ENCODE peak calls at places on chromosomes 16 and 17, in four cellular contexts. One of them, this sample, is unnamed.

GRCh38 chr16:17070882-17071592 is 399.7 kb downstream of the XYLT1 start:
- DNase-seq in right lobe of liver: no peak
- DNase-seq in neural progenitor cell: peak; percentile 57
- DNase-seq in HFF-Myc: no peak
- DNase-seq in this sample: no peak

GRCh38 chr16:90048737-90049330 is 28.3 kb downstream of the PRDM7 start:
- DNase-seq in right lobe of liver: no peak
- DNase-seq in neural progenitor cell: no peak
- DNase-seq in HFF-Myc: no peak
- DNase-seq in this sample: no peak

GRCh38 chr17:17809527-17810373 is 27.0 kb downstream of the SREBF1 start:
- DNase-seq in right lobe of liver: peak; percentile 73
- DNase-seq in neural progenitor cell: peak; percentile 90
- DNase-seq in HFF-Myc: no peak
- DNase-seq in this sample: no peak

GRCh38 chr17:74139120-74139519 is 64.4 kb upstream of the RPL38 start:
- DNase-seq in right lobe of liver: no peak
- DNase-seq in neural progenitor cell: no peak
- DNase-seq in HFF-Myc: no peak
- DNase-seq in this sample: no peak

GRCh38 chr17:37489197-37490001 is at the start of gene DUSP14:
- DNase-seq in right lobe of liver: peak; percentile 87
- DNase-seq in neural progenitor cell: peak; percentile 94
- DNase-seq in HFF-Myc: no peak
- DNase-seq in this sample: peak; percentile 82

GRCh38 chr16:57178793-57179212 is 7.0 kb downstream of the PSME3IP1 start:
- DNase-seq in right lobe of liver: no peak
- DNase-seq in neural progenitor cell: peak; percentile 54
- DNase-seq in HFF-Myc: no peak
- DNase-seq in this sample: no peak

GRCh38 chr16:74605332-74605731 is 1.6 kb downstream of the GLG1 start:
- DNase-seq in right lobe of liver: no peak
- DNase-seq in neural progenitor cell: no peak
- DNase-seq in HFF-Myc: no peak
- DNase-seq in this sample: no peak

GRCh38 chr16:57906385-57907316 is 64.3 kb downstream of the CNGB1 start:
- DNase-seq in right lobe of liver: no peak
- DNase-seq in neural progenitor cell: peak; percentile 62
- DNase-seq in HFF-Myc: no peak
- DNase-seq in this sample: no peak

GRCh38 chr16:27245276-27246231 is 23.0 kb downstream of the NSMCE1 start:
- DNase-seq in right lobe of liver: peak; percentile 33
- DNase-seq in neural progenitor cell: no peak
- DNase-seq in HFF-Myc: no peak
- DNase-seq in this sample: no peak

GRCh38 chr17:54919456-54919855 is 18.8 kb downstream of the TOM1L1 start:
- DNase-seq in right lobe of liver: no peak
- DNase-seq in neural progenitor cell: no peak
- DNase-seq in HFF-Myc: no peak
- DNase-seq in this sample: no peak

GRCh38 chr16:3214904-3215600 is 19.9 kb downstream of the ZNF200 start:
- DNase-seq in right lobe of liver: no peak
- DNase-seq in neural progenitor cell: no peak
- DNase-seq in HFF-Myc: no peak
- DNase-seq in this sample: no peak

GRCh38 chr16:1887711-1888354 is 15.9 kb upstream of the MEIOB start:
- DNase-seq in right lobe of liver: no peak
- DNase-seq in neural progenitor cell: no peak
- DNase-seq in HFF-Myc: no peak
- DNase-seq in this sample: peak; percentile 18

GRCh38 chr16:67647111-67647651 is 2.2 kb downstream of the CARMIL2 start:
- DNase-seq in right lobe of liver: no peak
- DNase-seq in neural progenitor cell: no peak
- DNase-seq in HFF-Myc: no peak
- DNase-seq in this sample: no peak

GRCh38 chr17:80254396-80255241 is 6.0 kb upstream of the RNF213 start:
- DNase-seq in right lobe of liver: no peak
- DNase-seq in neural progenitor cell: no peak
- DNase-seq in HFF-Myc: peak; percentile 63
- DNase-seq in this sample: peak; percentile 60

GRCh38 chr17:79005063-79005861 is 4.3 kb downstream of the CANT1 start:
- DNase-seq in right lobe of liver: peak; percentile 39
- DNase-seq in neural progenitor cell: no peak
- DNase-seq in HFF-Myc: no peak
- DNase-seq in this sample: peak; percentile 69

GRCh38 chr16:79286646-79287423 is 313.7 kb downstream of the MAF start:
- DNase-seq in right lobe of liver: peak; percentile 53
- DNase-seq in neural progenitor cell: peak; percentile 23
- DNase-seq in HFF-Myc: no peak
- DNase-seq in this sample: peak; percentile 69

GRCh38 chr17:18181358-18181757 is 2.3 kb upstream of the ALKBH5 start:
- DNase-seq in right lobe of liver: no peak
- DNase-seq in neural progenitor cell: no peak
- DNase-seq in HFF-Myc: no peak
- DNase-seq in this sample: no peak

GRCh38 chr16:69513180-69513966 is 52.4 kb upstream of the NFAT5 start:
- DNase-seq in right lobe of liver: no peak
- DNase-seq in neural progenitor cell: no peak
- DNase-seq in HFF-Myc: peak; percentile 38
- DNase-seq in this sample: no peak

GRCh38 chr16:85350973-85351372 is 238.7 kb upstream of the CIBAR2 start:
- DNase-seq in right lobe of liver: peak; percentile 98
- DNase-seq in neural progenitor cell: no peak
- DNase-seq in HFF-Myc: peak; percentile 87
- DNase-seq in this sample: peak; percentile 99

GRCh38 chr16:16041196-16041892 is 91.9 kb downstream of the ABCC1 start:
- DNase-seq in right lobe of liver: no peak
- DNase-seq in neural progenitor cell: peak; percentile 69
- DNase-seq in HFF-Myc: no peak
- DNase-seq in this sample: no peak

GRCh38 chr17:14739656-14740431 is 439.0 kb downstream of the HS3ST3B1 start:
- DNase-seq in right lobe of liver: no peak
- DNase-seq in neural progenitor cell: no peak
- DNase-seq in HFF-Myc: no peak
- DNase-seq in this sample: no peak

GRCh38 chr16:67930678-67931211 is 917 bp downstream of the CTRL start:
- DNase-seq in right lobe of liver: no peak
- DNase-seq in neural progenitor cell: no peak
- DNase-seq in HFF-Myc: no peak
- DNase-seq in this sample: no peak

GRCh38 chr17:38738686-38739085 is 8.5 kb downstream of the CISD3 start:
- DNase-seq in right lobe of liver: no peak
- DNase-seq in neural progenitor cell: no peak
- DNase-seq in HFF-Myc: no peak
- DNase-seq in this sample: no peak

GRCh38 chr17:57889892-57890856 is 40.3 kb upstream of the MRPS23 start:
- DNase-seq in right lobe of liver: peak; percentile 73
- DNase-seq in neural progenitor cell: no peak
- DNase-seq in HFF-Myc: no peak
- DNase-seq in this sample: peak; percentile 97

GRCh38 chr17:65085397-65085796 is 28.9 kb upstream of the GNA13 start:
- DNase-seq in right lobe of liver: no peak
- DNase-seq in neural progenitor cell: no peak
- DNase-seq in HFF-Myc: no peak
- DNase-seq in this sample: no peak

GRCh38 chr16:89721644-89722391 is 481 bp downstream of the ZNF276 start:
- DNase-seq in right lobe of liver: peak; percentile 78
- DNase-seq in neural progenitor cell: peak; percentile 62
- DNase-seq in HFF-Myc: no peak
- DNase-seq in this sample: peak; percentile 60

GRCh38 chr17:2996938-2997670 is 66.3 kb downstream of the OR1D5 start:
- DNase-seq in right lobe of liver: no peak
- DNase-seq in neural progenitor cell: no peak
- DNase-seq in HFF-Myc: no peak
- DNase-seq in this sample: peak; percentile 70

GRCh38 chr17:76414334-76415295 is 30.2 kb downstream of the SPHK1 start:
- DNase-seq in right lobe of liver: no peak
- DNase-seq in neural progenitor cell: peak; percentile 21
- DNase-seq in HFF-Myc: no peak
- DNase-seq in this sample: peak; percentile 45

GRCh38 chr16:16004314-16004749 is 54.9 kb downstream of the ABCC1 start:
- DNase-seq in right lobe of liver: no peak
- DNase-seq in neural progenitor cell: no peak
- DNase-seq in HFF-Myc: no peak
- DNase-seq in this sample: no peak

GRCh38 chr16:529012-529575 is 1.6 kb downstream of the CAPN15 start:
- DNase-seq in right lobe of liver: no peak
- DNase-seq in neural progenitor cell: no peak
- DNase-seq in HFF-Myc: no peak
- DNase-seq in this sample: peak; percentile 54

GRCh38 chr17:2343421-2343820 is 6.1 kb downstream of the SGSM2 start:
- DNase-seq in right lobe of liver: no peak
- DNase-seq in neural progenitor cell: no peak
- DNase-seq in HFF-Myc: no peak
- DNase-seq in this sample: no peak

GRCh38 chr17:29070308-29070707 is 27.4 kb downstream of the PIPOX start:
- DNase-seq in right lobe of liver: no peak
- DNase-seq in neural progenitor cell: peak; percentile 51
- DNase-seq in HFF-Myc: no peak
- DNase-seq in this sample: no peak

GRCh38 chr17:77254961-77255741 is 114.4 kb downstream of the SEC14L1 start:
- DNase-seq in right lobe of liver: no peak
- DNase-seq in neural progenitor cell: peak; percentile 25
- DNase-seq in HFF-Myc: no peak
- DNase-seq in this sample: no peak

GRCh38 chr17:17792551-17793377 is 44.0 kb downstream of the SREBF1 start:
- DNase-seq in right lobe of liver: no peak
- DNase-seq in neural progenitor cell: peak; percentile 64
- DNase-seq in HFF-Myc: no peak
- DNase-seq in this sample: no peak

GRCh38 chr16:67649494-67649931 is 4.6 kb downstream of the CARMIL2 start:
- DNase-seq in right lobe of liver: peak; percentile 65
- DNase-seq in neural progenitor cell: peak; percentile 80
- DNase-seq in HFF-Myc: no peak
- DNase-seq in this sample: no peak

GRCh38 chr17:34706029-34706428 is 126.6 kb downstream of the TMEM132E start:
- DNase-seq in right lobe of liver: no peak
- DNase-seq in neural progenitor cell: peak; percentile 82
- DNase-seq in HFF-Myc: no peak
- DNase-seq in this sample: no peak

GRCh38 chr17:34167359-34167758 is 87.7 kb upstream of the CCL2 start:
- DNase-seq in right lobe of liver: no peak
- DNase-seq in neural progenitor cell: no peak
- DNase-seq in HFF-Myc: no peak
- DNase-seq in this sample: no peak

This sample was measured in pancreas.